ENCODE peak calls at places on chromosomes 3 and 15, in nine cellular contexts. K is stimulated activated CD4-positive, alpha-beta T cell treated with anti-CD3 and anti-CD28 coated beads, Interleukin-12 subunit alpha, Interleukin-12 subunit beta, amount 100 ng/mL, for 4 hours; H is G401; L is progenitor cell of endocrine pancreas; I is NAMALWA; A is mesenchymal stem cell; Q is germinal center; S is CD8-positive, alpha-beta T cell; Y is HT1080. R is an unnamed sample.

GRCh38 chr15:85419200-85419599 is 38.8 kb downstream of the AKAP13 start:
- DNase-seq in I (no peak), K (no peak), Y (peak), L (no peak), S (no peak), A (no peak), Q (no peak), H (no peak), R (no peak)

GRCh38 chr3:159252772-159253384 is 451.0 kb downstream of the MFSD1 start:
- DNase-seq in Q (no peak), I (peak), A (peak), S (no peak), H (no peak), K (no peak), Y (peak), L (no peak), R (peak)

GRCh38 chr15:62125763-62126162 is 39.3 kb downstream of the C2CD4B start:
- DNase-seq in A (peak), H (no peak), S (no peak), K (no peak), Y (no peak), L (no peak), Q (peak), I (peak), R (no peak)

GRCh38 chr15:90560229-90560771 is 30.6 kb downstream of the CRTC3 start:
- DNase-seq in Y (no peak), Q (no peak), L (no peak), A (peak), H (no peak), I (no peak), S (no peak), K (no peak), R (no peak)

GRCh38 chr3:5138214-5138981 is 16.3 kb downstream of the ARL8B start:
- DNase-seq in H (no peak), K (no peak), I (no peak), L (no peak), Y (no peak), Q (no peak), S (no peak), A (peak), R (no peak)

GRCh38 chr3:138949445-138950005 is 2.5 kb downstream of the FOXL2NB start:
- DNase-seq in L (no peak), S (no peak), K (no peak), Q (no peak), Y (no peak), I (no peak), A (no peak), H (no peak), R (no peak)

GRCh38 chr3:9500108-9501050 is 53.2 kb downstream of the LHFPL4 start:
- DNase-seq in H (peak), Y (peak), L (peak), K (peak), A (peak), I (peak), Q (peak), S (peak), R (peak)

GRCh38 chr15:62089616-62090015 is 22.8 kb downstream of the C2CD4A start:
- DNase-seq in L (no peak), K (no peak), H (no peak), A (no peak), I (no peak), S (no peak), Y (peak), Q (no peak), R (no peak)

GRCh38 chr3:87706176-87706575 is 352.6 kb downstream of the CGGBP1 start:
- DNase-seq in L (no peak), H (no peak), S (no peak), Y (peak), Q (no peak), A (no peak), K (no peak), I (no peak), R (no peak)

GRCh38 chr3:15292765-15293522 is 39.4 kb downstream of the SH3BP5 start:
- DNase-seq in H (no peak), I (no peak), L (no peak), A (peak), Y (no peak), S (no peak), Q (no peak), K (no peak), R (peak)

GRCh38 chr15:88118035-88118434 is 138.5 kb downstream of the NTRK3 start:
- DNase-seq in K (no peak), Y (no peak), S (no peak), A (no peak), H (peak), L (no peak), Q (no peak), I (no peak), R (no peak)

GRCh38 chr15:58203537-58203936 is 65.4 kb downstream of the AQP9 start:
- DNase-seq in L (no peak), Q (no peak), S (no peak), K (no peak), H (no peak), A (peak), Y (no peak), I (no peak), R (no peak)

GRCh38 chr3:95798628-95799027 is 1015.8 kb upstream of the EPHA6 start:
- DNase-seq in A (no peak), K (no peak), Y (peak), I (no peak), S (no peak), L (no peak), Q (no peak), H (no peak), R (no peak)

GRCh38 chr3:109175411-109175810 is 38.9 kb downstream of the C3orf85 start:
- DNase-seq in H (no peak), A (peak), S (no peak), L (no peak), K (no peak), Y (peak), Q (no peak), I (no peak), R (no peak)

R was measured in RPMI8226.